ENCODE peak calls at places on chromosomes 13 and 19, in ten cellular contexts. F is astrocyte, W is right lobe of liver, T is lower leg skin, Y is fibroblast of lung, C is heart left ventricle, I is HAP-1, K is PC-3, S is ascending aorta, Z is K562. U is an unnamed sample.

GRCh38 chr13:76597868-76598267 is 288.3 kb downstream of the KCTD12 start:
- DNase-seq in F (no peak), W (no peak), T (no peak), Y (no peak), C (no peak), I (no peak), K (no peak), S (no peak), Z (no peak), U (no peak)

GRCh38 chr13:95641961-95642621 is 2.4 kb downstream of the DZIP1 start:
- DNase-seq in F (peak), W (peak), T (no peak), Y (peak), C (peak), I (no peak), K (no peak), S (peak), Z (no peak), U (peak)

GRCh38 chr13:106259928-106260327 is 275.5 kb downstream of the EFNB2 start:
- DNase-seq in F (no peak), W (no peak), T (no peak), Y (no peak), C (no peak), I (no peak), K (no peak), S (no peak), Z (no peak), U (no peak)

GRCh38 chr19:45676851-45677263 is 8.8 kb downstream of the GIPR start:
- DNase-seq in F (no peak), W (no peak), T (no peak), Y (no peak), C (no peak), I (no peak), K (no peak), S (no peak), Z (no peak), U (peak)

GRCh38 chr19:48638831-48639381 is 1.7 kb upstream of the DBP start:
- DNase-seq in F (no peak), W (no peak), T (no peak), Y (no peak), C (no peak), I (no peak), K (no peak), S (no peak), Z (peak), U (peak)

GRCh38 chr13:39565036-39565949 is 37.7 kb downstream of the LHFPL6 start:
- DNase-seq in F (peak), W (no peak), T (no peak), Y (peak), C (no peak), I (peak), K (peak), S (peak), Z (no peak), U (no peak)

GRCh38 chr19:33320636-33321035 is 18.3 kb upstream of the CEBPA start:
- DNase-seq in F (no peak), W (no peak), T (no peak), Y (no peak), C (no peak), I (no peak), K (no peak), S (no peak), Z (no peak), U (no peak)

GRCh38 chr19:55400281-55401087 is 7.1 kb downstream of the UBE2S start:
- DNase-seq in F (no peak), W (no peak), T (no peak), Y (no peak), C (no peak), I (no peak), K (no peak), S (no peak), Z (no peak), U (no peak)

GRCh38 chr13:20390526-20391175 is 135.0 kb downstream of the CRYL1 start:
- DNase-seq in F (no peak), W (no peak), T (no peak), Y (no peak), C (no peak), I (no peak), K (no peak), S (no peak), Z (no peak), U (no peak)

GRCh38 chr19:31378404-31378803 is 29.2 kb upstream of the TSHZ3 start:
- DNase-seq in F (peak), W (no peak), T (no peak), Y (peak), C (peak), I (no peak), K (peak), S (no peak), Z (no peak), U (no peak)

GRCh38 chr19:6590458-6591319 is at the start of gene CD70:
- DNase-seq in F (no peak), W (no peak), T (peak), Y (peak), C (no peak), I (peak), K (no peak), S (no peak), Z (no peak), U (peak)

GRCh38 chr13:47890146-47890814 is 110.8 kb downstream of the SUCLA2 start:
- DNase-seq in F (no peak), W (no peak), T (no peak), Y (no peak), C (no peak), I (no peak), K (no peak), S (no peak), Z (no peak), U (no peak)

GRCh38 chr19:56099638-56100539 is 21.2 kb downstream of the ZNF787 start:
- DNase-seq in F (no peak), W (peak), T (no peak), Y (no peak), C (no peak), I (no peak), K (no peak), S (no peak), Z (no peak), U (peak)

GRCh38 chr19:50332014-50332263 is 2.8 kb upstream of the KCNC3 start:
- DNase-seq in F (no peak), W (peak), T (no peak), Y (no peak), C (no peak), I (no peak), K (no peak), S (no peak), Z (no peak), U (no peak)

GRCh38 chr19:50333235-50333736 is 4.1 kb upstream of the KCNC3 start:
- DNase-seq in F (peak), W (peak), T (peak), Y (peak), C (peak), I (peak), K (peak), S (peak), Z (peak), U (peak)

GRCh38 chr19:50330365-50331078 is 1.3 kb upstream of the KCNC3 start:
- DNase-seq in F (no peak), W (peak), T (peak), Y (peak), C (peak), I (peak), K (peak), S (peak), Z (peak), U (peak)

GRCh38 chr19:50332264-50333038 is 3.3 kb upstream of the KCNC3 start:
- DNase-seq in F (no peak), W (peak), T (no peak), Y (no peak), C (no peak), I (no peak), K (peak), S (no peak), Z (no peak), U (no peak)

DNA sequence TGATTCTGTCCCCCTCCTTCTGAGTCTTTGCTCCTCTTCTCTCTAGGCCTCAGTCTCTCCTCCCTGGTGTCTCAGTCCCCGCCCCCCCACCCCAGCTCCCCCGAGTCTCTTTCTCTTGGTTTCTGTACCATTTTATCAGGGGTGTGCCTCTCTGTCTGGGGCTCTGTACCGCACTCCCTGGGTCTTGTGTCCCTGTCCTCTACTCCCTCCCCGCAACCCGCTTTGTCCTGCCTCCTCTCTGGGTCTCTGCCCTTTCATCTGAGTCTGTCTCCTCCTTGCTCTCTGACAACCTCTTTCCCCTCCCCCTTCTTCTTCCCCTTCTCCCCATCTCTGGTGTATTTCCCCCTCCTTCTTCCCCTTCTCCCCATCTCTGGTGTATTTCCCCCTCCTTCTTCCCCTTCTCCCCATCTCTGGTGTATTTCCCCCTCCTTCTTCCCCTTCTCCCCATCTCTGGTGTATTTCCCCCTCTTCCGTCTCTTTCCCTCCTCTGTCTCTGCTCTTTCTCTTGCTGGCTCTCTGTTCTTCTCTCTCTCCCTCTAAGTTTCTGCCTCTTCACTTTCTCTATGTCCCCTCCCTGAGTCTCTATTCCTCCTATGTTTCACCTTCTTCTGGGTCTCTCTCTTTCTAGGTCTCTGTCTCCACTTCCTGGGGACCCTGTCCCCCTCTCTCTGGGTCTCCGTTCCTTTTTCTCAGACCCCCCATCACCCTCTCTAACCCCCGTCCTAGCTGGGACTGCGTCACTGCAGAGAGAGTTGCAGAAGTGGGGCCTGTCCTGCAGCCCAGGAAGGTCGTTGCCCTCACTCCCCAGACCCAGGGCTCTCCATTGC is 2.2 kb upstream of the KCNC3 start:
- DNase-seq in F (no peak), W (peak), T (no peak), Y (no peak), C (no peak), I (no peak), K (no peak), S (no peak), Z (no peak), U (no peak)
- H3K4me3 ChIP-seq in F (no peak), W (peak), T (no peak), Y (no peak), C (peak), I (peak), K (peak), S (peak), Z (peak), U (no peak)

GRCh38 chr13:37597477-37597876 is 1.1 kb downstream of the POSTN start:
- DNase-seq in F (no peak), W (no peak), T (no peak), Y (no peak), C (no peak), I (no peak), K (no peak), S (no peak), Z (no peak), U (no peak)
- H3K4me3 ChIP-seq in F (peak), W (no peak), T (no peak), Y (peak), C (peak), I (no peak), K (no peak), S (peak), Z (no peak), U (no peak)

DNA sequence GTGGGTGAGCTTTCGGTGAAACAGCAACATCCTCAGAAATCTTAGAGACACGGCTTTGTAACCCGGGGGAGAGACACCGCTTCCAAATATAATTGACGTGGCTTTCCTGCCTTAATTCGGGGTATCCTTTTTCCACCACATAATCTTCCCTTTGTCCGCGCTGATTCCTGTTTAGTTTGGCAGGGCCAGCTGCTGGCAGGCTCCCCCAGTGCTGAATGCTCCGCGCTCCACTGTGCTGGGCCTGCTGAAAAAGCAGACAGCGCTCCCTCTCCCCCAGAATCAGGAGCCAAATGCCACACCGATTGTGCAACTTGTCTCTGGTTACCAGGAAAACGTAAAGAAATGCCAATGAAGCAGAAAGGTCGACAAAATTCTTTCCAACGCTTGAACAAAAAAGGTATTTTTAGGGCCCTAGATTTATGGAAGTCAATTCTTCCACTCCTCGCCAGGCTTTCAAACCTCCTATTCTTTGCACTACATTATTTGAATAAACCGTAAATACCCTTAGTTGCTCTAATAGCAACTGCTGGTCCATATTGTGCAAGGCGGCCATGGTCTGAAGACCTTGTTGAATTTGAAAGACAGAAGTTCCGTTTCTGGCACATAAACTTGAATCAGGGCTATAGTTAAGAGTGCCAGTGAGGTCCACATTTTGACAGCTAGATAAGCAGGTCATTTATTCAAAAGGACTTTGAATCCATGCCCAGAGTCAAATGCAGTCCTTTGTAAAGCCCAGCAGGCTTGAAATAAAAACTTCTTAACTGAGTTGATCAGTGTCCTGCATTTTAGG is 206.7 kb upstream of the RFC3 start:
- DNase-seq in F (peak), W (peak), T (no peak), Y (peak), C (peak), I (peak), K (no peak), S (peak), Z (no peak), U (peak)
- H3K4me3 ChIP-seq in F (peak), W (peak), T (no peak), Y (no peak), C (peak), I (peak), K (no peak), S (peak), Z (no peak), U (no peak)

GRCh38 chr19:17942181-17942580 is 9.4 kb downstream of the CCDC124 start:
- DNase-seq in F (no peak), W (no peak), T (no peak), Y (no peak), C (no peak), I (no peak), K (no peak), S (no peak), Z (no peak), U (no peak)
- H3K4me3 ChIP-seq in F (no peak), W (no peak), T (no peak), Y (no peak), C (no peak), I (no peak), K (no peak), S (no peak), Z (peak), U (no peak)

U was measured in mucosa of descending colon.